ENCODE peak calls at places on chromosomes 6 and 20, in ten cellular contexts. One of them, this sample, is unnamed.

GRCh38 chr20:34445177-34446065 is 70.8 kb upstream of the DYNLRB1 start:
- DNase-seq in RWPE1: no peak
- DNase-seq in AG10803: no peak
- DNase-seq in body of pancreas: no peak
- DNase-seq in stimulated activated CD8-positive, alpha-beta memory T cell treated with anti-CD3 and anti-CD28 coated beads, Interleukin-2, amount 100 ng/mL, for 1 hour: no peak
- DNase-seq in putamen: peak
- DNase-seq in neural crest cell: no peak
- DNase-seq in effector CD4-positive, alpha-beta T cell: no peak
- DNase-seq in neuronal stem cell: no peak
- DNase-seq in stromal cell of bone marrow: no peak
- DNase-seq in this sample: no peak

GRCh38 chr6:140480852-140481251 is 1106.4 kb upstream of the CITED2 start:
- DNase-seq in AG10803: peak
- DNase-seq in neuronal stem cell: no peak
- DNase-seq in effector CD4-positive, alpha-beta T cell: no peak
- DNase-seq in neural crest cell: no peak
- DNase-seq in RWPE1: no peak
- DNase-seq in body of pancreas: peak
- DNase-seq in stimulated activated CD8-positive, alpha-beta memory T cell treated with anti-CD3 and anti-CD28 coated beads, Interleukin-2, amount 100 ng/mL, for 1 hour: no peak
- DNase-seq in stromal cell of bone marrow: peak
- DNase-seq in putamen: no peak
- DNase-seq in this sample: no peak

GRCh38 chr20:36744764-36745191 is 1.1 kb downstream of the NDRG3 start:
- DNase-seq in putamen: peak
- DNase-seq in stimulated activated CD8-positive, alpha-beta memory T cell treated with anti-CD3 and anti-CD28 coated beads, Interleukin-2, amount 100 ng/mL, for 1 hour: no peak
- DNase-seq in RWPE1: peak
- DNase-seq in body of pancreas: peak
- DNase-seq in stromal cell of bone marrow: peak
- DNase-seq in neural crest cell: no peak
- DNase-seq in AG10803: peak
- DNase-seq in neuronal stem cell: no peak
- DNase-seq in effector CD4-positive, alpha-beta T cell: no peak
- DNase-seq in this sample: no peak

GRCh38 chr20:44746367-44747165 is 901 bp downstream of the KCNK15 start:
- DNase-seq in putamen: no peak
- DNase-seq in RWPE1: no peak
- DNase-seq in stromal cell of bone marrow: no peak
- DNase-seq in neural crest cell: no peak
- DNase-seq in body of pancreas: peak
- DNase-seq in effector CD4-positive, alpha-beta T cell: no peak
- DNase-seq in stimulated activated CD8-positive, alpha-beta memory T cell treated with anti-CD3 and anti-CD28 coated beads, Interleukin-2, amount 100 ng/mL, for 1 hour: no peak
- DNase-seq in AG10803: no peak
- DNase-seq in neuronal stem cell: no peak
- DNase-seq in this sample: no peak

GRCh38 chr6:34190504-34191122 is 44.7 kb upstream of the GRM4 start:
- DNase-seq in neuronal stem cell: no peak
- DNase-seq in RWPE1: no peak
- DNase-seq in putamen: no peak
- DNase-seq in body of pancreas: no peak
- DNase-seq in neural crest cell: no peak
- DNase-seq in AG10803: no peak
- DNase-seq in effector CD4-positive, alpha-beta T cell: no peak
- DNase-seq in stromal cell of bone marrow: no peak
- DNase-seq in stimulated activated CD8-positive, alpha-beta memory T cell treated with anti-CD3 and anti-CD28 coated beads, Interleukin-2, amount 100 ng/mL, for 1 hour: no peak
- DNase-seq in this sample: no peak

GRCh38 chr20:43550456-43550855 is 8.4 kb upstream of the SGK2 start:
- DNase-seq in neural crest cell: no peak
- DNase-seq in RWPE1: no peak
- DNase-seq in putamen: no peak
- DNase-seq in stromal cell of bone marrow: no peak
- DNase-seq in stimulated activated CD8-positive, alpha-beta memory T cell treated with anti-CD3 and anti-CD28 coated beads, Interleukin-2, amount 100 ng/mL, for 1 hour: no peak
- DNase-seq in effector CD4-positive, alpha-beta T cell: no peak
- DNase-seq in body of pancreas: no peak
- DNase-seq in AG10803: no peak
- DNase-seq in neuronal stem cell: no peak
- DNase-seq in this sample: no peak

GRCh38 chr20:63836335-63837133 is 5.5 kb upstream of the ZBTB46 start:
- DNase-seq in AG10803: no peak
- DNase-seq in stromal cell of bone marrow: no peak
- DNase-seq in body of pancreas: no peak
- DNase-seq in neuronal stem cell: no peak
- DNase-seq in neural crest cell: no peak
- DNase-seq in RWPE1: no peak
- DNase-seq in effector CD4-positive, alpha-beta T cell: no peak
- DNase-seq in putamen: no peak
- DNase-seq in stimulated activated CD8-positive, alpha-beta memory T cell treated with anti-CD3 and anti-CD28 coated beads, Interleukin-2, amount 100 ng/mL, for 1 hour: no peak
- DNase-seq in this sample: no peak

GRCh38 chr6:127120109-127120786 is 1.8 kb downstream of the RSPO3 start:
- DNase-seq in AG10803: no peak
- DNase-seq in putamen: no peak
- DNase-seq in stimulated activated CD8-positive, alpha-beta memory T cell treated with anti-CD3 and anti-CD28 coated beads, Interleukin-2, amount 100 ng/mL, for 1 hour: no peak
- DNase-seq in RWPE1: no peak
- DNase-seq in body of pancreas: no peak
- DNase-seq in neural crest cell: no peak
- DNase-seq in neuronal stem cell: no peak
- DNase-seq in effector CD4-positive, alpha-beta T cell: no peak
- DNase-seq in stromal cell of bone marrow: no peak
- DNase-seq in this sample: no peak

GRCh38 chr20:54665812-54666211 is 190.4 kb downstream of the DOK5 start:
- DNase-seq in body of pancreas: no peak
- DNase-seq in neural crest cell: no peak
- DNase-seq in stimulated activated CD8-positive, alpha-beta memory T cell treated with anti-CD3 and anti-CD28 coated beads, Interleukin-2, amount 100 ng/mL, for 1 hour: no peak
- DNase-seq in putamen: no peak
- DNase-seq in effector CD4-positive, alpha-beta T cell: no peak
- DNase-seq in RWPE1: no peak
- DNase-seq in neuronal stem cell: no peak
- DNase-seq in AG10803: no peak
- DNase-seq in stromal cell of bone marrow: no peak
- DNase-seq in this sample: no peak

GRCh38 chr6:133991096-133991593 is 38.1 kb downstream of the TBPL1 start:
- DNase-seq in body of pancreas: peak
- DNase-seq in stromal cell of bone marrow: peak
- DNase-seq in putamen: no peak
- DNase-seq in neuronal stem cell: no peak
- DNase-seq in stimulated activated CD8-positive, alpha-beta memory T cell treated with anti-CD3 and anti-CD28 coated beads, Interleukin-2, amount 100 ng/mL, for 1 hour: no peak
- DNase-seq in AG10803: peak
- DNase-seq in RWPE1: peak
- DNase-seq in neural crest cell: no peak
- DNase-seq in effector CD4-positive, alpha-beta T cell: no peak
- DNase-seq in this sample: no peak

GRCh38 chr6:126300735-126301134 is 39.2 kb upstream of the CENPW start:
- DNase-seq in body of pancreas: no peak
- DNase-seq in RWPE1: no peak
- DNase-seq in neuronal stem cell: no peak
- DNase-seq in putamen: no peak
- DNase-seq in effector CD4-positive, alpha-beta T cell: no peak
- DNase-seq in stromal cell of bone marrow: no peak
- DNase-seq in neural crest cell: no peak
- DNase-seq in stimulated activated CD8-positive, alpha-beta memory T cell treated with anti-CD3 and anti-CD28 coated beads, Interleukin-2, amount 100 ng/mL, for 1 hour: no peak
- DNase-seq in AG10803: no peak
- DNase-seq in this sample: no peak

GRCh38 chr6:134080171-134080795 is 27.9 kb upstream of the SLC2A12 start:
- DNase-seq in AG10803: no peak
- DNase-seq in effector CD4-positive, alpha-beta T cell: no peak
- DNase-seq in body of pancreas: no peak
- DNase-seq in stromal cell of bone marrow: no peak
- DNase-seq in neural crest cell: no peak
- DNase-seq in RWPE1: peak
- DNase-seq in stimulated activated CD8-positive, alpha-beta memory T cell treated with anti-CD3 and anti-CD28 coated beads, Interleukin-2, amount 100 ng/mL, for 1 hour: no peak
- DNase-seq in putamen: no peak
- DNase-seq in neuronal stem cell: no peak
- DNase-seq in this sample: no peak

GRCh38 chr20:62843656-62844055 is 18.0 kb downstream of the TCFL5 start:
- DNase-seq in putamen: no peak
- DNase-seq in AG10803: no peak
- DNase-seq in body of pancreas: no peak
- DNase-seq in stimulated activated CD8-positive, alpha-beta memory T cell treated with anti-CD3 and anti-CD28 coated beads, Interleukin-2, amount 100 ng/mL, for 1 hour: no peak
- DNase-seq in effector CD4-positive, alpha-beta T cell: no peak
- DNase-seq in RWPE1: no peak
- DNase-seq in neural crest cell: no peak
- DNase-seq in neuronal stem cell: no peak
- DNase-seq in stromal cell of bone marrow: no peak
- DNase-seq in this sample: no peak

GRCh38 chr20:38985603-38986170 is 23.5 kb downstream of the DHX35 start:
- DNase-seq in putamen: peak
- DNase-seq in effector CD4-positive, alpha-beta T cell: no peak
- DNase-seq in neuronal stem cell: no peak
- DNase-seq in stimulated activated CD8-positive, alpha-beta memory T cell treated with anti-CD3 and anti-CD28 coated beads, Interleukin-2, amount 100 ng/mL, for 1 hour: no peak
- DNase-seq in stromal cell of bone marrow: peak
- DNase-seq in AG10803: peak
- DNase-seq in RWPE1: peak
- DNase-seq in neural crest cell: no peak
- DNase-seq in body of pancreas: no peak
- DNase-seq in this sample: no peak

GRCh38 chr6:136365781-136366354 is 76.2 kb upstream of the BCLAF1 start:
- DNase-seq in body of pancreas: no peak
- DNase-seq in AG10803: no peak
- DNase-seq in effector CD4-positive, alpha-beta T cell: no peak
- DNase-seq in putamen: peak
- DNase-seq in stromal cell of bone marrow: no peak
- DNase-seq in RWPE1: no peak
- DNase-seq in neural crest cell: no peak
- DNase-seq in neuronal stem cell: no peak
- DNase-seq in stimulated activated CD8-positive, alpha-beta memory T cell treated with anti-CD3 and anti-CD28 coated beads, Interleukin-2, amount 100 ng/mL, for 1 hour: no peak
- DNase-seq in this sample: no peak

GRCh38 chr20:54267510-54268003 is 59.7 kb downstream of the PFDN4 start:
- DNase-seq in neuronal stem cell: no peak
- DNase-seq in neural crest cell: no peak
- DNase-seq in AG10803: peak
- DNase-seq in stimulated activated CD8-positive, alpha-beta memory T cell treated with anti-CD3 and anti-CD28 coated beads, Interleukin-2, amount 100 ng/mL, for 1 hour: no peak
- DNase-seq in effector CD4-positive, alpha-beta T cell: no peak
- DNase-seq in putamen: no peak
- DNase-seq in stromal cell of bone marrow: no peak
- DNase-seq in RWPE1: peak
- DNase-seq in body of pancreas: peak
- DNase-seq in this sample: no peak